ENCODE peak calls at places on chromosome 22, in six cellular contexts. One of them, this sample, is unnamed.

GRCh38 chr22:35740616-35741015 is 22.9 kb downstream of the APOL5 start:
- DNase-seq in H4: no peak
- DNase-seq in right lobe of liver: no peak
- DNase-seq in AML-193: no peak
- DNase-seq in GM12865: no peak
- DNase-seq in BE2C: no peak
- DNase-seq in this sample: no peak

GRCh38 chr22:19812910-19813309 is 41.8 kb downstream of the GNB1L start:
- DNase-seq in H4: no peak
- DNase-seq in right lobe of liver: no peak
- DNase-seq in AML-193: no peak
- DNase-seq in GM12865: no peak
- DNase-seq in BE2C: no peak
- DNase-seq in this sample: no peak

GRCh38 chr22:44957267-44957905 is 52.4 kb downstream of the PHF21B start:
- DNase-seq in H4: no peak
- DNase-seq in right lobe of liver: no peak
- DNase-seq in AML-193: no peak
- DNase-seq in GM12865: no peak
- DNase-seq in BE2C: no peak
- DNase-seq in this sample: no peak

GRCh38 chr22:47177334-47177815 is 414.9 kb downstream of the TBC1D22A start:
- DNase-seq in H4: no peak
- DNase-seq in right lobe of liver: peak; percentile 45
- DNase-seq in AML-193: no peak
- DNase-seq in GM12865: no peak
- DNase-seq in BE2C: no peak
- DNase-seq in this sample: no peak

GRCh38 chr22:33350391-33350955 is 292.3 kb upstream of the SYN3 start:
- DNase-seq in H4: no peak
- DNase-seq in right lobe of liver: no peak
- DNase-seq in AML-193: no peak
- DNase-seq in GM12865: no peak
- DNase-seq in BE2C: no peak
- DNase-seq in this sample: no peak

GRCh38 chr22:36608987-36609386 is 80.0 kb upstream of the EIF3D start:
- DNase-seq in H4: no peak
- DNase-seq in right lobe of liver: no peak
- DNase-seq in AML-193: no peak
- DNase-seq in GM12865: no peak
- DNase-seq in BE2C: no peak
- DNase-seq in this sample: no peak

GRCh38 chr22:46072030-46072881 is 78.1 kb upstream of the PPARA start:
- DNase-seq in H4: no peak
- DNase-seq in right lobe of liver: peak; percentile 89
- DNase-seq in AML-193: peak; percentile 22
- DNase-seq in GM12865: peak; percentile 76
- DNase-seq in BE2C: peak; percentile 70
- DNase-seq in this sample: peak; percentile 67

GRCh38 chr22:48670747-48671146 is 1156.9 kb downstream of the BRD1 start:
- DNase-seq in H4: no peak
- DNase-seq in right lobe of liver: no peak
- DNase-seq in AML-193: no peak
- DNase-seq in GM12865: no peak
- DNase-seq in BE2C: no peak
- DNase-seq in this sample: no peak

GRCh38 chr22:37740455-37741311 is 43.8 kb downstream of the TRIOBP start:
- DNase-seq in H4: no peak
- DNase-seq in right lobe of liver: no peak
- DNase-seq in AML-193: no peak
- DNase-seq in GM12865: no peak
- DNase-seq in BE2C: no peak
- DNase-seq in this sample: no peak

GRCh38 chr22:20497426-20497825 is 1.8 kb upstream of the KLHL22 start:
- DNase-seq in H4: no peak
- DNase-seq in right lobe of liver: no peak
- DNase-seq in AML-193: no peak
- DNase-seq in GM12865: no peak
- DNase-seq in BE2C: no peak
- DNase-seq in this sample: no peak

GRCh38 chr22:40432167-40432566 is 61.8 kb downstream of the SGSM3 start:
- DNase-seq in H4: no peak
- DNase-seq in right lobe of liver: no peak
- DNase-seq in AML-193: no peak
- DNase-seq in GM12865: no peak
- DNase-seq in BE2C: no peak
- DNase-seq in this sample: no peak

GRCh38 chr22:49577168-49578060 is 250.3 kb downstream of the BRD1 start:
- DNase-seq in H4: no peak
- DNase-seq in right lobe of liver: no peak
- DNase-seq in AML-193: no peak
- DNase-seq in GM12865: no peak
- DNase-seq in BE2C: no peak
- DNase-seq in this sample: no peak

GRCh38 chr22:33350961-33351360 is 292.8 kb upstream of the SYN3 start:
- DNase-seq in H4: no peak
- DNase-seq in right lobe of liver: no peak
- DNase-seq in AML-193: no peak
- DNase-seq in GM12865: no peak
- DNase-seq in BE2C: no peak
- DNase-seq in this sample: no peak

GRCh38 chr22:35437038-35437437 is 37.1 kb downstream of the MCM5 start:
- DNase-seq in H4: no peak
- DNase-seq in right lobe of liver: no peak
- DNase-seq in AML-193: no peak
- DNase-seq in GM12865: peak; percentile 50
- DNase-seq in BE2C: peak; percentile 55
- DNase-seq in this sample: peak; percentile 45

GRCh38 chr22:50595189-50595588 is 5.4 kb upstream of the MAPK8IP2 start:
- DNase-seq in H4: no peak
- DNase-seq in right lobe of liver: no peak
- DNase-seq in AML-193: no peak
- DNase-seq in GM12865: no peak
- DNase-seq in BE2C: no peak
- DNase-seq in this sample: no peak

GRCh38 chr22:36486619-36487384 is 5.4 kb upstream of the TXN2 start:
- DNase-seq in H4: no peak
- DNase-seq in right lobe of liver: no peak
- DNase-seq in AML-193: peak; percentile 38
- DNase-seq in GM12865: peak; percentile 55
- DNase-seq in BE2C: peak; percentile 72
- DNase-seq in this sample: no peak

GRCh38 chr22:47333625-47334024 is 571.2 kb downstream of the TBC1D22A start:
- DNase-seq in H4: peak; percentile 96
- DNase-seq in right lobe of liver: peak; percentile 59
- DNase-seq in AML-193: no peak
- DNase-seq in GM12865: no peak
- DNase-seq in BE2C: no peak
- DNase-seq in this sample: no peak

GRCh38 chr22:22877523-22878210 is 9.9 kb upstream of the IGLL5 start:
- DNase-seq in H4: peak; percentile 35
- DNase-seq in right lobe of liver: peak; percentile 76
- DNase-seq in AML-193: peak; percentile 40
- DNase-seq in GM12865: peak; percentile 60
- DNase-seq in BE2C: peak; percentile 77
- DNase-seq in this sample: no peak

GRCh38 chr22:37657590-37658132 is 862 bp upstream of the PDXP start:
- DNase-seq in H4: no peak
- DNase-seq in right lobe of liver: no peak
- DNase-seq in AML-193: no peak
- DNase-seq in GM12865: peak; percentile 60
- DNase-seq in BE2C: no peak
- DNase-seq in this sample: peak; percentile 50

GRCh38 chr22:48318173-48318572 is 1509.5 kb downstream of the BRD1 start:
- DNase-seq in H4: no peak
- DNase-seq in right lobe of liver: no peak
- DNase-seq in AML-193: no peak
- DNase-seq in GM12865: no peak
- DNase-seq in BE2C: no peak
- DNase-seq in this sample: no peak

This sample was measured in GM13977.